ENCODE peak calls at places on chromosomes 7 and 10, in five cellular contexts. K is neural crest cell, N is MCF 10A, Z is left ventricle myocardium inferior, Y is foreskin keratinocyte. V is an unnamed sample.

GRCh38 chr10:28087675-28088351 is 88.9 kb upstream of the ODAD2 start:
- DNase-seq in K (no peak), Z (no peak), N (peak; percentile 92), Y (peak; percentile 61), V (no peak)

GRCh38 chr10:71088054-71088453 is 124.3 kb upstream of the UNC5B start:
- DNase-seq in Z (no peak), Y (no peak), N (no peak), K (no peak), V (no peak)

GRCh38 chr10:4678951-4679671 is 146.9 kb upstream of the AKR1E2 start:
- DNase-seq in Y (no peak), N (no peak), K (no peak), Z (no peak), V (no peak)

GRCh38 chr10:110067960-110068770 is 60.4 kb downstream of the ADD3 start:
- DNase-seq in K (no peak), Z (peak; percentile 48), Y (no peak), N (peak; percentile 14), V (no peak)

GRCh38 chr7:1844956-1845390 is 174.9 kb downstream of the ELFN1 start:
- DNase-seq in K (no peak), N (no peak), Y (no peak), Z (peak; percentile 7), V (no peak)

GRCh38 chr10:1166101-1166827 is 110.1 kb downstream of the WDR37 start:
- DNase-seq in Z (no peak), Y (no peak), K (no peak), N (no peak), V (no peak)

GRCh38 chr7:139714163-139714901 is 63.5 kb downstream of the HIPK2 start:
- DNase-seq in Z (peak; percentile 66), N (no peak), K (no peak), Y (no peak), V (no peak)

GRCh38 chr7:120272261-120272895 is 597 bp upstream of the KCND2 start:
- DNase-seq in Z (no peak), K (no peak), N (peak; percentile 51), Y (peak; percentile 47), V (peak; percentile 41)

GRCh38 chr7:932651-932975 is 21.9 kb downstream of the ADAP1 start:
- DNase-seq in N (no peak), Z (no peak), K (no peak), Y (no peak), V (no peak)

GRCh38 chr7:43721193-43721806 is 8.0 kb downstream of the COA1 start:
- DNase-seq in Y (peak; percentile 34), N (peak; percentile 70), K (no peak), Z (no peak), V (no peak)

GRCh38 chr10:86301431-86301830 is 65.2 kb downstream of the GRID1 start:
- DNase-seq in K (no peak), N (no peak), Y (no peak), Z (no peak), V (no peak)

GRCh38 chr10:95360122-95360715 is 69.4 kb upstream of the PDLIM1 start:
- DNase-seq in Z (no peak), K (no peak), Y (peak; percentile 61), N (peak; percentile 34), V (no peak)

GRCh38 chr7:156127166-156128134 is 315.2 kb upstream of the SHH start:
- DNase-seq in K (no peak), Z (no peak), Y (peak; percentile 11), N (peak; percentile 68), V (no peak)

GRCh38 chr7:149864751-149865150 is 9.0 kb upstream of the ATP6V0E2 start:
- DNase-seq in Y (no peak), Z (no peak), K (no peak), N (no peak), V (no peak)

GRCh38 chr7:98217623-98218582 is 6.7 kb downstream of the BHLHA15 start:
- DNase-seq in Z (peak; percentile 10), Y (no peak), N (no peak), K (peak; percentile 40), V (no peak)

GRCh38 chr10:113000876-113001598 is 51.0 kb downstream of the TCF7L2 start:
- DNase-seq in Z (peak; percentile 24), N (peak; percentile 18), Y (peak; percentile 67), K (no peak), V (no peak)

GRCh38 chr7:103637080-103637479 is 191.1 kb upstream of the SLC26A5 start:
- DNase-seq in K (no peak), Y (peak; percentile 85), N (peak; percentile 21), Z (no peak), V (no peak)

GRCh38 chr7:43033369-43033768 is 79.1 kb upstream of the HECW1 start:
- DNase-seq in Y (no peak), N (no peak), Z (no peak), K (no peak), V (no peak)

GRCh38 chr7:129561677-129562424 is 49.7 kb upstream of the NRF1 start:
- DNase-seq in Y (no peak), Z (no peak), K (peak; percentile 4), N (no peak), V (no peak)

GRCh38 chr7:92851732-92852131 is 15.4 kb upstream of the CDK6 start:
- DNase-seq in Z (no peak), Y (peak; percentile 57), N (no peak), K (no peak), V (no peak)

GRCh38 chr10:99365761-99366160 is 36.6 kb downstream of the CNNM1 start:
- DNase-seq in N (no peak), Z (no peak), Y (no peak), K (no peak), V (no peak)

GRCh38 chr7:14836571-14837189 is 65.9 kb downstream of the DGKB start:
- DNase-seq in K (no peak), Z (peak; percentile 43), N (peak; percentile 44), Y (peak; percentile 66), V (no peak)

GRCh38 chr10:58399410-58399809 is 14.2 kb downstream of the TFAM start:
- DNase-seq in Z (no peak), N (peak; percentile 46), K (no peak), Y (peak; percentile 46), V (no peak)

GRCh38 chr7:31134246-31135188 is 82.4 kb downstream of the ADCYAP1R1 start:
- DNase-seq in N (peak; percentile 84), K (peak; percentile 73), Y (peak; percentile 49), Z (peak; percentile 51), V (peak; percentile 28)

GRCh38 chr10:33487014-33487776 is 152.7 kb upstream of the NRP1 start:
- DNase-seq in Z (no peak), Y (no peak), N (no peak), K (no peak), V (no peak)

GRCh38 chr7:55048221-55048859 is 29.5 kb downstream of the EGFR start:
- DNase-seq in K (no peak), Y (no peak), Z (no peak), N (peak; percentile 86), V (no peak)

DNA sequence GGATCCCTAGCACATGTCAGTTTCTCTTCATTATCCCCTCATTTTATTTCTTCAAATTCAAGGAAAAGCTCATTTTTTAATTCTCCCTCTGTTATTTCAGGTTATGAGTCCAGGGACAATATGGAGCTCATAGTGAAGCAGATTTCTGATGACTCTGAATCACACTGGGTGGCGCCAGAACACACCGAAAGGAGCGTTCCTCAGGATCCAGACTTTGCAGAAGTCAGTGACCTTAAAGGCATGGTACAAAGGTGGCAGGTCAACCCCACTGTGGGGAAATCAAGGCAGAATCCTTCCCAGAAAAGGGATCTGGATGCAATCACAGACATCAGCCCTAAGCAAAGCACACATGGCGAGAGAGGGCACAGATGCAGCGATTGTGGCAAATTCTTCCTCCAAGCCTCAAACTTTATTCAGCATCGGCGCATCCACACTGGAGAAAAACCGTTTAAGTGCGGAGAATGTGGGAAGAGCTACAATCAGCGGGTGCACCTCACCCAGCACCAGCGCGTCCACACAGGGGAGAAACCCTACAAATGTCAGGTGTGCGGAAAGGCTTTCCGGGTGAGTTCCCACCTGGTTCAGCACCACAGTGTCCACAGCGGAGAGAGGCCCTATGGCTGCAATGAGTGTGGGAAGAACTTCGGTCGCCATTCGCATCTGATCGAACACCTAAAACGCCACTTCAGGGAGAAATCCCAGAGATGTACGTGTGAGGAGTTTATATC is 21.4 kb downstream of the ZKSCAN5 start:
- DNase-seq in N (peak; percentile 16), K (no peak), Z (no peak), Y (no peak), V (no peak)
- TF ChIP-seq CTCF in N (peak; percentile 20), K (peak; percentile 44), Z (no peak), Y (peak; percentile 62), V (peak; percentile 45)

DNA sequence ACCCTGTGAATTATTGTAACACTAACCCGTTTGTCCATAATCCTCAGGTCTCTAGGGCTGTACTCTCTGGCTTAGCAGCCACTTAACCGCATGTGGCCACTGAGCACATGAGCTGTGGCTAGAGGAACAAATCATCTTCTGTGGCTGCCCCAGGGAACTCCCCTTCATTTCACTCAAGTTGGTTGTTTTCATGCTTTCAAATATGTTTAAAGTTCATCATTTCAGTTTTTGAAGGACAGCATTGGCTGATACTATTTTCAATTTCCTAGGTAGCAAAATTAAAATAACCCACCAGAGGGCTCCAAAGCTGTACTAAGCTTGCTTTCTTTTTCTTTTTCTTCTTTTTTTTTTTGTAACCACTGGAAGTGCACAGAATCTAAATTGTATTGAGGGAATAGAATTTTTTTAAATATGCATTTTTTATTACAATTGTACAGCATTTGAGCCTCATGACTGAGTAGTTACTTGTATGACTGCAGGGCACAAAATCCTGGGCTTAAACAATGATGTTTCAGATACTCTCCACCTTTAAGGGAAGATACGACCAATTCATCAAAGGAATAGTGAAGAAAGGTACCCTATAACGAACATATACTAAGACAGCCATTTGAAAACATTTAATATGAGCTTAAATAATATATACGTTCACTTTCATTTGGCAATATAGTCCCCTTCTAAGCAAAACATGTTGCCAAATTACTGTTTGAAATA is 38.6 kb downstream of the MRC1 start:
- DNase-seq in Y (peak; percentile 5), K (no peak), Z (no peak), N (peak; percentile 35), V (no peak)
- TF ChIP-seq CTCF in Y (peak; percentile 60), K (peak; percentile 70), Z (peak; percentile 61), N (peak; percentile 38), V (peak; percentile 23)

GRCh38 chr10:42864575-42864974 is 82.0 kb downstream of the BMS1 start:
- DNase-seq in K (no peak), Z (no peak), Y (peak; percentile 42), N (peak; percentile 1), V (no peak)
- TF ChIP-seq CTCF in K (peak; percentile 38), Z (peak; percentile 49), Y (peak; percentile 55), N (no peak), V (no peak)

GRCh38 chr10:34701194-34701593 is 113.9 kb downstream of the PARD3 start:
- DNase-seq in N (no peak), K (no peak), Y (no peak), Z (no peak), V (no peak)

GRCh38 chr10:34697366-34698247 is 117.5 kb downstream of the PARD3 start:
- DNase-seq in N (no peak), Z (no peak), K (no peak), Y (no peak), V (no peak)

GRCh38 chr10:34699904-34700303 is 115.2 kb downstream of the PARD3 start:
- DNase-seq in K (no peak), Y (no peak), N (no peak), Z (no peak), V (no peak)

GRCh38 chr10:34698248-34698831 is 116.8 kb downstream of the PARD3 start:
- DNase-seq in Z (no peak), N (no peak), Y (no peak), K (no peak), V (no peak)

DNA sequence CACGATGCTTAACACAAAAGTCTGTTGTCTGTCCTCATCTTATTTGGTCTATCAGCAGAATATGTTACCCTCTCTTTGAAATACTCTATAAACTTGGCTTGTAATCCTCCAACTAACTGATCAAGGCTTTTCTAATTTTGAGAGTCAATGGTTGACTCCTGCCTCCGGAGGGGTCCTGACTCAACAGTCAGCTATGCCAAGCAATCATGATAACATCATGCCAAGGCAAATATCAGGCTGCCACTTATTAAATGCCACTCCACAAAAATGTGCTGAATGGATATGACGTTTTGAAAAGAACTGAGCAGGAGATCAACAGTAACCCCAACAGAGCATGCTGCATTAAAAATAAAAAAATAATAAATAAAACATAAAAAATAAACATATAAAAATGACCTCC is 116.1 kb downstream of the PARD3 start:
- DNase-seq in N (peak; percentile 66), K (no peak), Y (peak; percentile 85), Z (no peak), V (no peak)
- TF ChIP-seq CTCF in N (no peak), K (no peak), Y (no peak), Z (no peak), V (no peak)

V was measured in D721Med.